ENCODE peak calls at places on chromosomes 12 and 14, in five cellular contexts. M, V, O, E and Q are unnamed samples.

GRCh38 chr14:104550340-104550848 is 29.2 kb upstream of the C14orf180 start:
- DNase-seq in M (no peak), V (no peak), O (no peak), E (no peak), Q (peak)

GRCh38 chr12:60630796-60631195 is 1035.0 kb downstream of the SLC16A7 start:
- DNase-seq in M (no peak), V (no peak), O (no peak), E (no peak), Q (no peak)

GRCh38 chr14:95858893-95859292 is 17.7 kb upstream of the TUNAR start:
- DNase-seq in M (no peak), V (no peak), O (no peak), E (no peak), Q (no peak)

GRCh38 chr12:3152892-3153291 is 75.7 kb downstream of the TSPAN9 start:
- DNase-seq in M (no peak), V (no peak), O (no peak), E (no peak), Q (no peak)

GRCh38 chr14:69268223-69268622 is 8.3 kb downstream of the GALNT16 start:
- DNase-seq in M (no peak), V (no peak), O (no peak), E (no peak), Q (no peak)

GRCh38 chr12:30695327-30696102 is at the start of gene IPO8:
- DNase-seq in M (peak), V (peak), O (peak), E (peak), Q (peak)

GRCh38 chr14:101926085-101926484 is 38.3 kb upstream of the DYNC1H1 start:
- DNase-seq in M (no peak), V (no peak), O (no peak), E (no peak), Q (no peak)

GRCh38 chr14:106163316-106163715 is 636.9 kb downstream of the TMEM121 start:
- DNase-seq in M (no peak), V (no peak), O (no peak), E (no peak), Q (no peak)

GRCh38 chr14:49641697-49642129 is 6.7 kb upstream of the DNAAF2 start:
- DNase-seq in M (no peak), V (no peak), O (peak), E (no peak), Q (no peak)

GRCh38 chr14:106268013-106268727 is 741.8 kb downstream of the TMEM121 start:
- DNase-seq in M (peak), V (no peak), O (no peak), E (no peak), Q (peak)

GRCh38 chr14:72631401-72631800 is 262.5 kb downstream of the DPF3 start:
- DNase-seq in M (no peak), V (no peak), O (no peak), E (no peak), Q (no peak)

GRCh38 chr14:68968051-68968450 is 11.1 kb downstream of the ACTN1 start:
- DNase-seq in M (no peak), V (no peak), O (no peak), E (no peak), Q (no peak)

GRCh38 chr12:75809745-75810144 is 221.8 kb downstream of the PHLDA1 start:
- DNase-seq in M (no peak), V (no peak), O (no peak), E (no peak), Q (no peak)

GRCh38 chr12:13069380-13069779 is 25.2 kb downstream of the FAM234B start:
- DNase-seq in M (no peak), V (no peak), O (no peak), E (no peak), Q (no peak)

GRCh38 chr12:15774819-15775218 is 14.4 kb downstream of the EPS8 start:
- DNase-seq in M (no peak), V (no peak), O (no peak), E (no peak), Q (no peak)

GRCh38 chr12:6567824-6568617 is at the start of gene NOP2:
- DNase-seq in M (peak), V (peak), O (peak), E (peak), Q (peak)

GRCh38 chr12:117167769-117168168 is 22.5 kb downstream of the FBXO21 start:
- DNase-seq in M (no peak), V (no peak), O (no peak), E (no peak), Q (no peak)

GRCh38 chr12:34400986-34401658 is 378.8 kb downstream of the ALG10 start:
- DNase-seq in M (peak), V (no peak), O (no peak), E (no peak), Q (peak)

GRCh38 chr12:34402899-34403705 is 380.8 kb downstream of the ALG10 start:
- DNase-seq in M (peak), V (no peak), O (no peak), E (no peak), Q (peak)

GRCh38 chr12:34403706-34404376 is 381.5 kb downstream of the ALG10 start:
- DNase-seq in M (no peak), V (no peak), O (no peak), E (no peak), Q (peak)

GRCh38 chr12:34401659-34402227 is 379.4 kb downstream of the ALG10 start:
- DNase-seq in M (peak), V (no peak), O (no peak), E (no peak), Q (peak)

GRCh38 chr12:34402228-34402898 is 380.1 kb downstream of the ALG10 start:
- DNase-seq in M (peak), V (no peak), O (no peak), E (no peak), Q (no peak)
- TF ChIP-seq RAD21 in M (no peak), V (no peak), O (no peak), E (no peak), Q (no peak)

GRCh38 chr12:102824218-102824835 is 92.7 kb downstream of the PAH start:
- DNase-seq in M (peak), V (no peak), O (peak), E (no peak), Q (peak)
- TF ChIP-seq REST in M (peak), V (peak), O (peak), E (peak), Q (peak)

GRCh38 chr12:69661386-69661785 is 37.7 kb downstream of the BEST3 start:
- DNase-seq in M (no peak), V (no peak), O (no peak), E (no peak), Q (no peak)
- TF ChIP-seq ZBTB33 in M (no peak), V (no peak), O (no peak), E (no peak), Q (no peak)

DNA sequence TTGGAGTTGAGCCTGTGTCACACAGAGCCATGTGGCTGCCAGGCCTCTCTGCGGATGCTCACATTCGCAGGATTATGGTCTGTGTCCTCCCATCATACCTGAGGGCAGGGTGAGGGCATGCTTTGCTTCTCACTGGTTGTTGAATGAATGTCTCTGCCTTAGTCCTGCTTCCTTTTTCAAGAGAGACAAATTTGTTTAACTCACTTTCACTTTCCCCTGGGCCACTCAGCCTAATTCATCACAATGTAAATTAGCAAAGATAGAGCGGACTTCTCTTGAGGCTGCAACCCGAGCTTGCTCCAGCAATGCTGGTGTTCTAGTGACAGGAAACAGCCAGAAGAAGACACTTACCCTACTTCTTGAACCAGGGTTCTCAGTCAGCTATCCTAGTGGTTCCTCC is 35.5 kb upstream of the PAX9 start:
- DNase-seq in M (no peak), V (no peak), O (no peak), E (no peak), Q (no peak)
- TF ChIP-seq RAD21 in M (no peak), V (no peak), O (no peak), E (no peak), Q (no peak)

DNA sequence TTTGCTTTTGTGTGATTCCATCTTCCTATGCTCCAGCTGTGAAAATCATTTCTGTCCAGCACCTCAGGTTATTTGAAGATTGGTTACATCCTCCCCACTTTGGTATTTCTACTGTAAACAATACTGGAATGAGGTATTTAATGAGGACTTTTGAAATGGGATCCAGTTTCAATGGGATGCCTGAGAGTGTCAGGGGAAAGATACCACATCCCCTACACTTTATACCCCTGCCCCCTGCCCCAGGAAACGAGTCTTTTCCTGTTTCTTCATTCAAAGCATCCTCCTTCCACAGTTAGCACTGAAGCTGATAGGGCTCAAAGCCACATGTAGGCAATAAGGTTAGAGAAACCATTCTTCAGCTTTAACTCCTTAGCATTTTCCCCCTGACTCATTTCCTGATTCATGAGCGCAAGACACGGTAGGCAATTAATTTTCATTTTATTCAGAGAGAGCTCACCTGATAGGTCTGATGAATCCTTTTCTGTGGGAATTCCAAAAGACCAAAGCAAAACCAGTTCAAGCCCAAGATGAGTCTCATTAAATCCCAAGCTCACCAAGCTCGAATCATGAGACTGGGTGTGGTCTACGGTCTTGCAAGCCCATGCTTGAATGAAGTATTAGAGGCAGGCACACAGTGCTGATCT is 143.6 kb upstream of the CRY1 start:
- DNase-seq in M (no peak), V (no peak), O (no peak), E (no peak), Q (no peak)
- TF ChIP-seq REST in M (no peak), V (no peak), O (no peak), E (no peak), Q (no peak)

GRCh38 chr12:51357374-51358047 is 11.0 kb upstream of the CELA1 start:
- DNase-seq in M (no peak), V (no peak), O (no peak), E (peak), Q (no peak)

GRCh38 chr12:51348116-51348515 is 1.6 kb upstream of the CELA1 start:
- DNase-seq in M (no peak), V (no peak), O (no peak), E (no peak), Q (no peak)

GRCh38 chr12:51349026-51349425 is 2.5 kb upstream of the CELA1 start:
- DNase-seq in M (no peak), V (no peak), O (no peak), E (no peak), Q (no peak)

GRCh38 chr12:51346581-51346980 is at the start of gene CELA1:
- DNase-seq in M (no peak), V (no peak), O (no peak), E (no peak), Q (no peak)

DNA sequence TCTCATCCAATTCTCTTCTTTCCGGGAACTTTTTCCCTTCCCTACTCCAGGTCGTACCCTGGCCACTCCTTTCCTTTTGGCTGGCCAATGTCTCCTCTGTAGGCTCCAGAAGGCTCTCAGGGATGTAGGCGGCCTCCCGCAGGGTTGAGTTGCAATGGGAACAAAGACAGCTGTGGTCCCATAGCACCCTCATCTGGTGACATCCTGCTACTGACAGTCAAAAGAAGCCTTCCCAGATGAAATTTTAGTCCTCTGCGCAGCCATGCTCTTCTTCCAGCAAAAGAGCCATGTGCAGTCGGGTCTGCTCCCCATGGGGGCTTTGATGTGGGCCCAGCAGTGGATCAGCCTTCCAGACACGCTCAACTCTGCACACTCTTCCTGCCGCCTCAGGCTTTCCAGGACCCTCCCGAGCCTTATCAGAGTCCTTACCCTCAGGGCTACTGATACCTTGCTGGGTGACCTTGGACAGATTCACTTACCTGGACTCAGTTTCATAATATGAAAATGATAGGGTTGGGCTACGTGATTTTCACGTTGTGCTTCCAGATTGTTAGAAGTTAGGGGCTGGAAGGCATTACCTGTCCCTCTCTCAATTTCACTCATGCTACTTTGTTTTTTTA is 5.5 kb upstream of the CELA1 start:
- DNase-seq in M (peak), V (peak), O (peak), E (no peak), Q (peak)
- TF ChIP-seq ZBTB33 in M (peak), V (no peak), O (no peak), E (no peak), Q (no peak)

DNA sequence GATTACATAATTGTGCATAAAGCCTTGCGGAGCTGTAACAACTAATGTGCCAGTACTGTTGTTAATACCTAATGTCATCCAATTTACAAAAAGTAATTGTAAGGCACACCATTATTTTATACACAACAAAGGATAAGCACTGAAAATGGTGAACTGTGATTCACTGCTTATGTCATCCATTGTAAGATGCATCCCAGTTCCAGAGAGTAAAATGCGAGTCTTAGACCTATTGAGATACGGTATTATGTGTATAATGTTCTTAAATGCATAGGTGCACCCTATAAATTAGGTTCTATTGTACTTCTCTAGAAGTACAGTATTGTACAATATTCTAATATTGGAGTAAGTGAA is 395 bp downstream of the PARP2 start:
- DNase-seq in M (no peak), V (no peak), O (no peak), E (no peak), Q (no peak)
- TF ChIP-seq RAD21 in M (no peak), V (no peak), O (no peak), E (no peak), Q (no peak)